ENCODE peak calls at places on chromosomes 5 and 9, in six cellular contexts. L is NCI-H1092, B is HCT116, M is COR-L47, I is occipital lobe, D is AG04449. O is an unnamed sample.

GRCh38 chr5:107985144-107985543 is 314.4 kb upstream of the EFNA5 start:
- DNase-seq in M (peak), L (no peak), B (peak), I (no peak), D (no peak), O (no peak)

GRCh38 chr9:129222691-129223218 is 44.7 kb upstream of the IER5L start:
- DNase-seq in L (no peak), I (no peak), B (no peak), M (no peak), D (no peak), O (no peak)

GRCh38 chr5:109644829-109645228 is 44.9 kb upstream of the MAN2A1 start:
- DNase-seq in I (no peak), B (no peak), L (no peak), M (no peak), D (no peak), O (no peak)

GRCh38 chr5:151002250-151002649 is 18.1 kb upstream of the GPX3 start:
- DNase-seq in M (peak), L (no peak), I (no peak), B (peak), D (no peak), O (no peak)

GRCh38 chr5:108380531-108381021 is 1.3 kb downstream of the FBXL17 start:
- DNase-seq in M (no peak), D (no peak), B (no peak), I (no peak), L (no peak), O (peak)

GRCh38 chr5:140801494-140801841 is 611 bp downstream of the PCDHA3 start:
- DNase-seq in B (no peak), M (no peak), D (no peak), L (no peak), I (no peak), O (no peak)

GRCh38 chr5:112192886-112193285 is 226.2 kb downstream of the EPB41L4A start:
- DNase-seq in I (no peak), M (no peak), L (no peak), B (no peak), D (no peak), O (no peak)

GRCh38 chr5:84017704-84018240 is 297.1 kb upstream of the HAPLN1 start:
- DNase-seq in M (no peak), D (no peak), B (no peak), I (no peak), L (no peak), O (no peak)

GRCh38 chr9:129567842-129568559 is 52.9 kb downstream of the C9orf50 start:
- DNase-seq in B (peak), I (no peak), D (no peak), L (peak), M (no peak), O (peak)

GRCh38 chr5:65062684-65063083 is 294.0 kb downstream of the CWC27 start:
- DNase-seq in M (no peak), L (no peak), D (peak), I (no peak), B (no peak), O (no peak)

GRCh38 chr5:73826301-73826700 is 200.3 kb downstream of the ARHGEF28 start:
- DNase-seq in I (no peak), D (no peak), L (no peak), B (no peak), M (no peak), O (no peak)

GRCh38 chr5:80960531-80961375 is 590 bp downstream of the RASGRF2 start:
- DNase-seq in L (peak), B (no peak), I (peak), M (peak), D (no peak), O (peak)

GRCh38 chr5:158023266-158023665 is 164.3 kb upstream of the CLINT1 start:
- DNase-seq in L (no peak), I (no peak), M (no peak), B (no peak), D (no peak), O (no peak)

GRCh38 chr5:38830521-38831051 is 15.2 kb upstream of the OSMR start:
- DNase-seq in D (no peak), L (no peak), B (no peak), M (no peak), I (no peak), O (no peak)

GRCh38 chr5:66511491-66511890 is 84.7 kb upstream of the MAST4 start:
- DNase-seq in I (no peak), D (no peak), B (no peak), M (no peak), L (no peak), O (no peak)

GRCh38 chr5:2039180-2039531 is 156.4 kb upstream of the IRX4 start:
- DNase-seq in D (no peak), I (no peak), B (no peak), M (no peak), L (no peak), O (no peak)

GRCh38 chr9:22044583-22044982 is 35.5 kb upstream of the CDKN2B start:
- DNase-seq in D (peak), I (no peak), M (no peak), L (no peak), B (no peak), O (no peak)

GRCh38 chr5:124841829-124842712 is 95.6 kb upstream of the ZNF608 start:
- DNase-seq in B (no peak), M (no peak), L (no peak), D (no peak), I (no peak), O (peak)

GRCh38 chr5:149959406-149960236 is 937 bp upstream of the SLC26A2 start:
- DNase-seq in D (no peak), B (peak), I (no peak), L (no peak), M (no peak), O (no peak)

GRCh38 chr5:95808686-95809413 is 13.7 kb downstream of the GLRX start:
- DNase-seq in D (peak), M (no peak), B (no peak), I (peak), L (no peak), O (peak)

GRCh38 chr5:33816791-33817190 is 75.0 kb downstream of the ADAMTS12 start:
- DNase-seq in B (no peak), L (no peak), I (no peak), D (no peak), M (no peak), O (no peak)

GRCh38 chr9:83538172-83538889 is at the start of gene FRMD3:
- DNase-seq in I (peak), D (no peak), L (peak), M (peak), B (peak), O (peak)

O was measured in aorta.